ENCODE peak calls at places on chromosome 5, in nine cellular contexts. T is HL-60, P is MG63, U is MM.1S, O is fibroblast of mammary gland, K is IMR-90, G is left ventricle myocardium inferior, H is epithelial cell of proximal tubule, B is Peyer's patch. N is an unnamed sample.
A peak's percentile ranks its signal among the peaks of the same experiment; 100 is the strongest.

GRCh38 chr5:6781711-6782110 is 68.5 kb downstream of the TENT4A start:
- DNase-seq in T (no peak), P (no peak), U (no peak), O (peak; percentile 32), K (peak; percentile 39), G (no peak), H (no peak), B (no peak), N (no peak)

GRCh38 chr5:34686762-34687268 is 30.7 kb downstream of the RAI14 start:
- DNase-seq in T (no peak), P (peak; percentile 94), U (no peak), O (peak; percentile 98), K (peak; percentile 99), G (peak; percentile 65), H (peak; percentile 97), B (peak; percentile 89), N (no peak)

GRCh38 chr5:136399512-136399911 is 34.2 kb upstream of the TRPC7 start:
- DNase-seq in T (no peak), P (no peak), U (no peak), O (no peak), K (peak; percentile 1), G (no peak), H (no peak), B (no peak), N (no peak)

GRCh38 chr5:50667079-50667652 is 729 bp downstream of the PARP8 start:
- DNase-seq in T (peak; percentile 75), P (peak; percentile 56), U (no peak), O (peak; percentile 29), K (peak; percentile 41), G (peak; percentile 70), H (no peak), B (peak; percentile 75), N (no peak)

GRCh38 chr5:19855453-19855852 is 132.5 kb downstream of the CDH18 start:
- DNase-seq in T (no peak), P (no peak), U (no peak), O (no peak), K (no peak), G (no peak), H (no peak), B (no peak), N (no peak)

GRCh38 chr5:159510282-159510681 is 180.0 kb upstream of the IL12B start:
- DNase-seq in T (no peak), P (peak; percentile 78), U (no peak), O (peak; percentile 52), K (peak; percentile 85), G (peak; percentile 81), H (no peak), B (peak; percentile 54), N (peak; percentile 67)

GRCh38 chr5:17891881-17892280 is 257.6 kb downstream of the TAF11L14 start:
- DNase-seq in T (no peak), P (no peak), U (no peak), O (no peak), K (no peak), G (no peak), H (no peak), B (no peak), N (no peak)

GRCh38 chr5:57937025-57937424 is 454.4 kb upstream of the ACTBL2 start:
- DNase-seq in T (no peak), P (no peak), U (no peak), O (peak; percentile 67), K (peak; percentile 61), G (no peak), H (no peak), B (no peak), N (no peak)

GRCh38 chr5:110002652-110003051 is 312.9 kb downstream of the MAN2A1 start:
- DNase-seq in T (no peak), P (no peak), U (no peak), O (no peak), K (no peak), G (no peak), H (no peak), B (no peak), N (no peak)

GRCh38 chr5:96023518-96023917 is 61.9 kb upstream of the ELL2 start:
- DNase-seq in T (no peak), P (no peak), U (no peak), O (peak; percentile 71), K (peak; percentile 69), G (no peak), H (no peak), B (no peak), N (no peak)

GRCh38 chr5:31962928-31963327 is 211.2 kb downstream of the GOLPH3 start:
- DNase-seq in T (no peak), P (no peak), U (no peak), O (no peak), K (no peak), G (no peak), H (no peak), B (no peak), N (no peak)

GRCh38 chr5:139961435-139962157 is 81.5 kb downstream of the NRG2 start:
- DNase-seq in T (no peak), P (peak; percentile 59), U (no peak), O (peak; percentile 36), K (no peak), G (no peak), H (no peak), B (peak; percentile 40), N (no peak)

GRCh38 chr5:179318193-179318955 is 26.9 kb downstream of the ADAMTS2 start:
- DNase-seq in T (no peak), P (no peak), U (no peak), O (no peak), K (no peak), G (no peak), H (no peak), B (no peak), N (peak; percentile 7)

GRCh38 chr5:14105717-14106435 is 37.3 kb upstream of the TRIO start:
- DNase-seq in T (no peak), P (peak; percentile 87), U (no peak), O (peak; percentile 87), K (peak; percentile 95), G (no peak), H (peak; percentile 82), B (no peak), N (no peak)

GRCh38 chr5:95471922-95472321 is 80.8 kb downstream of the FAM81B start:
- DNase-seq in T (no peak), P (no peak), U (no peak), O (peak; percentile 41), K (peak; percentile 76), G (no peak), H (no peak), B (no peak), N (no peak)

GRCh38 chr5:91103353-91104061 is 279.6 kb downstream of the ARRDC3 start:
- DNase-seq in T (no peak), P (no peak), U (no peak), O (peak; percentile 69), K (peak; percentile 26), G (no peak), H (no peak), B (no peak), N (no peak)

GRCh38 chr5:153222956-153223355 is 267.5 kb upstream of the GRIA1 start:
- DNase-seq in T (no peak), P (no peak), U (no peak), O (peak; percentile 72), K (no peak), G (no peak), H (no peak), B (no peak), N (no peak)

GRCh38 chr5:135833521-135833920 is 942 bp upstream of the SLC25A48 start:
- DNase-seq in T (no peak), P (no peak), U (no peak), O (no peak), K (no peak), G (no peak), H (no peak), B (peak; percentile 32), N (no peak)

GRCh38 chr5:124330595-124330994 is 415.8 kb downstream of the ZNF608 start:
- DNase-seq in T (no peak), P (no peak), U (no peak), O (peak; percentile 54), K (no peak), G (no peak), H (no peak), B (no peak), N (no peak)

GRCh38 chr5:136084698-136085097 is 47.9 kb upstream of the SMAD5 start:
- DNase-seq in T (no peak), P (peak; percentile 68), U (no peak), O (no peak), K (no peak), G (peak; percentile 69), H (no peak), B (no peak), N (no peak)

DNA sequence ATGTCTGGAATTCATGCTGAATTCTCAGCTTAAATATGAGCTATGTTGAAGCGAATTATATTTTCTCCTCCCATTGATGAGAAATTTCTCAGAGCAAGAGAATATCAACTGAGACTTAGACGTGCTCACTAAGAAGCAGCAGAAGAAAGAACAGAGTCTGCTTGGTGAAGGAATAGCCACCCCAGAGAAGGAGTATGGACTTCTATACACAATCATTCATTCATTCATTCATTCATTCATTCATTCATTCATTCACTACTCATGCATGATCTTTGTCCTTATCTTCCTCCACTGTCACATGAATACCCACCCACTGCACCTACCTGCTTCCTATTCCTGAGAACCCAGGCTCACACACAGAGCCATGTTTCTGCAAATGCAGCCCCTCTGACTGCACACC is 206.6 kb downstream of the DEPDC1B start:
- DNase-seq in T (no peak), P (no peak), U (no peak), O (no peak), K (no peak), G (no peak), H (no peak), B (no peak), N (no peak)
- H3K4me3 ChIP-seq in T (no peak overlapping the region), P (no peak overlapping the region), U (no peak overlapping the region), O (no peak overlapping the region), K (no peak overlapping the region), G (no peak overlapping the region), H (no peak overlapping the region), B (no peak overlapping the region), N (no peak overlapping the region)

GRCh38 chr5:78747703-78748359 is 99.3 kb upstream of the LHFPL2 start:
- DNase-seq in T (no peak), P (peak; percentile 55), U (no peak), O (peak; percentile 73), K (peak; percentile 94), G (no peak), H (no peak), B (no peak), N (no peak)
- H3K4me3 ChIP-seq in T (no peak overlapping the region), P (no peak overlapping the region), U (no peak overlapping the region), O (no peak overlapping the region), K (no peak overlapping the region), G (no peak overlapping the region), H (no peak overlapping the region), B (no peak overlapping the region), N (no peak overlapping the region)

DNA sequence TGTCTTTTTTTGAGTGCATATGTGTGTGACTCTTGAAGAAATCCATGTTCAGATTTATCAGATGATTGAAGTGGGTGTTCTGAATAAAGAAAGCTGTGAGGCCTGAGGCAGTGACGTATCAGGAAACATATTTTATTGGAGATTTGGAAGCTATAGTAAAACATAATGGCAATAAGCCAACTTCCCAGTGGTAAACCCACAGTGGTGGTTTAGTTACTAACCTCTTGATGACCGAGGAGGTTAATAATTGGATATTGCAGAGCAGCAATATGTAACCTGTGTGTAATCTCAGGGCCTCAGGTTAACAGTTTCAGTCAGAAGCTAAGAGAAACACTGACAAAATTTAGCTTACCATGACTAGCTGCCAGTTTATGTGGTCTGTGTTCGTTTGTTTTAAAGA is 6.9 kb downstream of the RGMB start:
- DNase-seq in T (no peak), P (no peak), U (no peak), O (peak; percentile 50), K (no peak), G (no peak), H (no peak), B (no peak), N (no peak)
- H3K4me3 ChIP-seq in T (no peak overlapping the region), P (no peak overlapping the region), U (no peak overlapping the region), O (no peak overlapping the region), K (no peak overlapping the region), G (no peak overlapping the region), H (no peak overlapping the region), B (no peak overlapping the region), N (no peak overlapping the region)

GRCh38 chr5:160727296-160727997 is 124.6 kb downstream of the ATP10B start:
- DNase-seq in T (no peak), P (no peak), U (no peak), O (no peak), K (no peak), G (no peak), H (no peak), B (no peak), N (no peak)
- H3K4me3 ChIP-seq in T (no peak overlapping the region), P (no peak overlapping the region), U (no peak overlapping the region), O (no peak overlapping the region), K (no peak overlapping the region), G (no peak overlapping the region), H (no peak overlapping the region), B (no peak overlapping the region), N (no peak overlapping the region)

N was measured in gastrocnemius medialis.